ENCODE peak calls at places on chromosomes 5 and 9, in five cellular contexts. T is spleen, I is colonic mucosa, N is body of pancreas, P is aorta. B is an unnamed sample.
A peak's percentile ranks its signal among the peaks of the same experiment; 100 is the strongest.

GRCh38 chr5:140145818-140146522 is 20.2 kb downstream of the IGIP start:
- DNase-seq in P (peak; percentile 93), T (peak; percentile 92), N (peak; percentile 77), I (peak; percentile 59), B (no peak)

GRCh38 chr5:84715686-84716085 is 331.0 kb upstream of the EDIL3 start:
- DNase-seq in I (no peak), N (no peak), P (no peak), T (no peak), B (no peak)

GRCh38 chr9:119368681-119369581 is at the start of gene BRINP1:
- DNase-seq in I (peak; percentile 18), P (peak; percentile 77), T (no peak), N (no peak), B (no peak)

GRCh38 chr9:129860653-129861446 is 25.6 kb downstream of the USP20 start:
- DNase-seq in N (no peak), I (no peak), P (no peak), T (no peak), B (no peak)

GRCh38 chr9:121736964-121737462 is 85.6 kb downstream of the DAB2IP start:
- DNase-seq in T (no peak), N (peak; percentile 66), I (peak; percentile 94), P (no peak), B (no peak)

GRCh38 chr5:113264061-113264460 is 170.7 kb downstream of the TSSK1B start:
- DNase-seq in I (no peak), T (no peak), N (no peak), P (no peak), B (no peak)

GRCh38 chr5:180594311-180595045 is 3.2 kb upstream of the SCGB3A1 start:
- DNase-seq in I (no peak), T (no peak), P (no peak), N (no peak), B (no peak)

GRCh38 chr5:132788508-132788907 is 11.5 kb upstream of the SEPTIN8 start:
- DNase-seq in N (no peak), T (no peak), P (no peak), I (no peak), B (no peak)

GRCh38 chr9:86452194-86452828 is 98.1 kb upstream of the TUT7 start:
- DNase-seq in I (no peak), N (peak; percentile 44), T (no peak), P (no peak), B (no peak)

GRCh38 chr5:138303365-138303764 is 28.2 kb downstream of the CDC25C start:
- DNase-seq in T (no peak), P (no peak), I (no peak), N (no peak), B (no peak)

GRCh38 chr9:83933804-83934203 is 12.6 kb upstream of the KIF27 start:
- DNase-seq in P (no peak), N (peak; percentile 18), T (no peak), I (no peak), B (no peak)

GRCh38 chr9:35904966-35905781 is 828 bp upstream of the HRCT1 start:
- DNase-seq in P (no peak), N (no peak), T (no peak), I (peak; percentile 77), B (no peak)

GRCh38 chr9:74078647-74079046 is 418.5 kb upstream of the RORB start:
- DNase-seq in I (no peak), T (no peak), P (no peak), N (no peak), B (no peak)

GRCh38 chr5:109900911-109901627 is 211.3 kb downstream of the MAN2A1 start:
- DNase-seq in T (no peak), P (no peak), I (no peak), N (no peak), B (no peak)

GRCh38 chr9:112925058-112925641 is 34.5 kb upstream of the SLC46A2 start:
- DNase-seq in I (no peak), P (no peak), T (no peak), N (peak; percentile 22), B (no peak)

GRCh38 chr5:58122157-58122556 is 337.7 kb downstream of the PLK2 start:
- DNase-seq in I (no peak), P (no peak), N (no peak), T (no peak), B (no peak)

GRCh38 chr5:176499273-176499672 is 37.9 kb downstream of the RNF44 start:
- DNase-seq in T (no peak), I (no peak), P (no peak), N (no peak), B (no peak)

GRCh38 chr5:74272019-74272775 is 368.3 kb downstream of the ENC1 start:
- DNase-seq in I (no peak), T (no peak), N (no peak), P (no peak), B (no peak)

GRCh38 chr9:94950040-94950732 is 223.7 kb downstream of the AOPEP start:
- DNase-seq in I (no peak), P (no peak), N (peak; percentile 62), T (no peak), B (no peak)

GRCh38 chr5:146902471-146902870 is 23.9 kb upstream of the PPP2R2B start:
- DNase-seq in T (no peak), P (no peak), I (no peak), N (no peak), B (no peak)

GRCh38 chr5:73759771-73760170 is 133.8 kb downstream of the ARHGEF28 start:
- DNase-seq in T (no peak), I (no peak), N (no peak), P (no peak), B (no peak)

DNA sequence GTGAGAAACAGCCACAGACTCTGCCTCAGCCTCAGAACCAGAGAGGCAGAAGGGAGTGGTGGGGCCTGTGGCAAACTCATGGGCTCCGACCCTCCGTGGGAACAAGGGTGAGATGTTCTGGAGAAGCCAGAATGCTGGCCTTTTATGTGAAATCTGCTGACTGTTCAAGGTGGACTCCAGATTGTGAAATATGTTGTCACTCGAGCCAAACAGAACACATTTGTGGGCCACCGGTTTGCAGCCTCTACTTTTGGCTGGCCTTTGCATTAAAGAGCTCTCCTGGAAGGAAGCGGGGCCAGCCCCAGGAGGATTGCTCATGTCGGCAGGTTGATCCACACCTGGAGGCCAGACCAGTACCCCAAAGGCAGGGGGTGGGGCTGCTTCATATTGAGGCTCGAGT is 62.4 kb downstream of the ERGIC1 start:
- DNase-seq in N (no peak), T (no peak), P (no peak), I (no peak), B (no peak)
- H3K4me1 ChIP-seq in N (peaks cover 40% of the 10 kb centered on the region), T (peaks cover 49% of the 10 kb centered on the region), P (peaks cover 2% of the 10 kb centered on the region), I (no peaks in the 10 kb centered on the region), B (peaks cover 56% of the 10 kb centered on the region)

GRCh38 chr9:22214497-22215031 is 205.5 kb upstream of the CDKN2B start:
- DNase-seq in T (no peak), P (no peak), I (no peak), N (peak; percentile 8), B (no peak)

GRCh38 chr9:22214021-22214420 is 204.9 kb upstream of the CDKN2B start:
- DNase-seq in N (no peak), T (no peak), I (no peak), P (no peak), B (no peak)

GRCh38 chr9:22216730-22217160 is 207.6 kb upstream of the CDKN2B start:
- DNase-seq in N (no peak), T (peak; percentile 50), I (no peak), P (no peak), B (no peak)

GRCh38 chr9:22217254-22217653 is 208.1 kb upstream of the CDKN2B start:
- DNase-seq in P (no peak), T (no peak), N (no peak), I (no peak), B (no peak)

DNA sequence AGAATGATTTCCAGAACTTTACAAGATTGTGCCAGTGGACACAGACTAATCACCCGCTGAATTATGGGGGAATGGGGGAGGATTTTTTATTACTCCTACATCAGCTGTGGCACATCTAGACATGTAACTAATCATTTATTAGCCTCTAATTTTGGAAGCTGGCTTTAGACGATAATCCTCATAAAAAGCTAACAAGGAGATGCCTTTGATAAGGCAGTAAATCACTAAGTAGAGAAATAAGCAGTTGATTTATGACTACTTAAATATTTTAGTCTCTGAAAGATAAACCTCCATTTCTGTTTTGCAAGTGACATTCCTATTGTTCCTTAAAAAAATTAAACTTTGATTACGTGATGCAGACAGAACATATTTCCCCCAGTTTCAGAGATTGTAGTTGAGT is 206.4 kb upstream of the CDKN2B start:
- DNase-seq in T (no peak), N (no peak), P (no peak), I (no peak), B (no peak)
- H3K4me1 ChIP-seq in T (peaks cover 16% of the 10 kb centered on the region), N (no peaks in the 10 kb centered on the region), P (no peaks in the 10 kb centered on the region), I (no peaks in the 10 kb centered on the region), B (peaks cover 11% of the 10 kb centered on the region)

GRCh38 chr9:133975511-133975910 is 16.6 kb downstream of the VAV2 start:
- DNase-seq in T (peak; percentile 32), I (no peak), P (peak; percentile 19), N (no peak), B (no peak)

GRCh38 chr9:133976888-133977287 is 15.2 kb downstream of the VAV2 start:
- DNase-seq in P (peak; percentile 71), N (no peak), I (no peak), T (peak; percentile 63), B (no peak)

GRCh38 chr9:133977421-133978201 is 14.5 kb downstream of the VAV2 start:
- DNase-seq in T (peak; percentile 64), I (no peak), P (peak; percentile 73), N (no peak), B (no peak)

GRCh38 chr9:133974631-133975341 is 17.3 kb downstream of the VAV2 start:
- DNase-seq in P (peak; percentile 51), I (no peak), T (peak; percentile 66), N (peak; percentile 84), B (no peak)

GRCh38 chr9:133976191-133976861 is 15.8 kb downstream of the VAV2 start:
- DNase-seq in P (peak; percentile 52), I (no peak), T (peak; percentile 34), N (no peak), B (no peak)
- H3K4me1 ChIP-seq in P (no peaks in the 10 kb centered on the region), I (peaks cover 17% of the 10 kb centered on the region), T (peaks cover 65% of the 10 kb centered on the region), N (peaks cover 100% of the 10 kb centered on the region), B (peaks cover 22% of the 10 kb centered on the region)

GRCh38 chr9:131406567-131407436 is 12.9 kb downstream of the PRRC2B start:
- DNase-seq in N (no peak), I (no peak), T (no peak), P (no peak), B (no peak)
- H3K4me1 ChIP-seq in N (peaks cover 94% of the 10 kb centered on the region), I (peaks cover 45% of the 10 kb centered on the region), T (peaks cover 100% of the 10 kb centered on the region), P (peaks cover 6% of the 10 kb centered on the region), B (peaks cover 93% of the 10 kb centered on the region)

DNA sequence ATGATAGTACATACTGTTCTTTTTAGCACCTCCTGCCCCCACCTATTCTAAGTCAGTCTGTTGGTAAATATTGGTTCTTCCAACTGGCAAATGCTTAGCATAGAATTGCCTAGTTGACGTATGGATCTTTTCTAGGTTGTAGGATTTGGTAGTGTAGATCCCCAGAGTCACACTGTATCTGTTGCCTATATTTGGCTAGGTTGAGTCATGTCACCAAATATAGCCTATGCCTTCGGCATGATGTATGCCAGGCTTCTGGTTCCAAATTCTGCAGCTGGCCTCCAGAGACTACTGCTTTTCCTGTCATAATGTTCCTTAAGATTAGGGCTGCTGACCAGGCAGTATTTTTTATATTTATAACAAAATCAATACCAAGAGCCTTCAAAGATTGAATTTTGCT is 38.2 kb downstream of the CPEB4 start:
- DNase-seq in P (no peak), I (no peak), N (peak; percentile 53), T (no peak), B (no peak)
- H3K4me1 ChIP-seq in P (peaks cover 2% of the 10 kb centered on the region), I (no peaks in the 10 kb centered on the region), N (peaks cover 78% of the 10 kb centered on the region), T (peaks cover 88% of the 10 kb centered on the region), B (peaks cover 46% of the 10 kb centered on the region)

DNA sequence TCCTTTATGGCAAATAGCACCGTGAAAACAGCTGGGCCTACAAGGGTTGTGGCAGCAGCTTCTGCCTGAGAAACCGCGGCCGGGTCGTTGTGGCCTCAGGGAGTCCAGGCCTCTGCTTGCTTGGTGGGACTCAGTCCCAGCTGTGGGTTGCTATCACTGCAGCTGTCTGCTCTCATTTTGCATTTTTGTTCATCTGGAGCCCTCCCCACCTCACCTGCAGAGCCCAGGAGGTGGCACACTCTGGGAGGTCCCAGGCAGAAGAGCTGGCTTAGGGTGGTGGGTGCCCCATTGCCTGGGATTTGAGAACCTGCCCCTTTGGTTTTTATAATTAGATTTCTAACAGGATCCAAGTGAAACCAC is 138.4 kb downstream of the GADD45G start:
- DNase-seq in N (no peak), P (no peak), I (no peak), T (no peak), B (no peak)
- H3K4me1 ChIP-seq in N (peaks cover 14% of the 10 kb centered on the region), P (no peaks in the 10 kb centered on the region), I (no peaks in the 10 kb centered on the region), T (peaks cover 38% of the 10 kb centered on the region), B (peaks cover 3% of the 10 kb centered on the region)